ENCODE peak calls at places on chromosomes 16 and 17, in four cellular contexts. C is nephron progenitor cell, V is astrocyte of the spinal cord, L is activated B cell treated with CpG ODN at 0.5 μM for 24 hours. I is an unnamed sample.

GRCh38 chr17:21194210-21194609 is 19.8 kb downstream of the TMEM11 start:
- DNase-seq in C (no peak), V (no peak), L (no peak), I (no peak)

GRCh38 chr17:64095144-64095882 is 34.6 kb downstream of the ERN1 start:
- DNase-seq in V (no peak), C (no peak), L (no peak), I (no peak)

GRCh38 chr17:71200597-71200996 is 920.2 kb upstream of the SOX9 start:
- DNase-seq in V (no peak), C (no peak), L (no peak), I (no peak)

GRCh38 chr17:2094891-2095535 is 40.1 kb downstream of the HIC1 start:
- DNase-seq in L (no peak), C (no peak), V (peak), I (no peak)

GRCh38 chr16:67039260-67040020 is 10.5 kb downstream of the CBFB start:
- DNase-seq in V (no peak), C (no peak), L (no peak), I (no peak)

GRCh38 chr17:41689497-41690299 is 1.0 kb downstream of the EIF1 start:
- DNase-seq in L (no peak), V (peak), C (peak), I (peak)

GRCh38 chr16:3101018-3101840 is 2.1 kb upstream of the ZSCAN10 start:
- DNase-seq in V (no peak), L (no peak), C (no peak), I (no peak)

GRCh38 chr17:43171761-43172487 is 910 bp downstream of the NBR1 start:
- DNase-seq in C (no peak), V (peak), L (peak), I (no peak)

GRCh38 chr16:78893340-78893739 is 707.2 kb downstream of the MAF start:
- DNase-seq in L (no peak), C (no peak), V (no peak), I (no peak)

GRCh38 chr16:22008215-22009142 is 568 bp downstream of the MOSMO start:
- DNase-seq in V (no peak), C (peak), L (peak), I (peak)

GRCh38 chr16:71424626-71425025 is 17.2 kb downstream of the TLE7 start:
- DNase-seq in L (no peak), C (no peak), V (no peak), I (no peak)

GRCh38 chr17:72580321-72581127 is 459.7 kb downstream of the SOX9 start:
- DNase-seq in C (no peak), V (no peak), L (no peak), I (no peak)

GRCh38 chr16:7086842-7087616 is 245.6 kb upstream of the RBFOX1 start:
- DNase-seq in V (no peak), L (no peak), C (peak), I (peak)

GRCh38 chr17:74512624-74513084 is 18.6 kb downstream of the CD300LB start:
- DNase-seq in C (no peak), V (no peak), L (no peak), I (no peak)

GRCh38 chr16:83701494-83701893 is 106.3 kb upstream of the HSBP1 start:
- DNase-seq in V (peak), C (peak), L (no peak), I (peak)

GRCh38 chr16:49640606-49641005 is 215.3 kb downstream of the ZNF423 start:
- DNase-seq in V (peak), C (no peak), L (no peak), I (no peak)

GRCh38 chr16:57593021-57593420 is 35.4 kb upstream of the ADGRG1 start:
- DNase-seq in L (no peak), V (no peak), C (no peak), I (no peak)

GRCh38 chr17:40632206-40632605 is 15.4 kb downstream of the SMARCE1 start:
- DNase-seq in L (no peak), V (no peak), C (no peak), I (no peak)

GRCh38 chr16:27728691-27729090 is 178.7 kb downstream of the KATNIP start:
- DNase-seq in C (no peak), L (no peak), V (no peak), I (no peak)

GRCh38 chr16:57957396-57958392 is 13.2 kb downstream of the CNGB1 start:
- DNase-seq in C (no peak), L (no peak), V (no peak), I (no peak)

GRCh38 chr17:30323895-30324319 is 9.9 kb downstream of the TMIGD1 start:
- DNase-seq in C (no peak), V (peak), L (no peak), I (no peak)

GRCh38 chr17:67051155-67051538 is 6.8 kb downstream of the CACNG1 start:
- DNase-seq in V (no peak), L (no peak), C (no peak), I (no peak)

GRCh38 chr17:28125530-28126382 is 83.3 kb downstream of the NLK start:
- DNase-seq in C (no peak), V (no peak), L (no peak), I (no peak)

GRCh38 chr16:84065536-84066132 is 23.0 kb upstream of the SLC38A8 start:
- DNase-seq in L (no peak), V (peak), C (peak), I (peak)

GRCh38 chr17:80952291-80952690 is 39.4 kb upstream of the CHMP6 start:
- DNase-seq in L (no peak), C (no peak), V (no peak), I (no peak)

GRCh38 chr17:82172461-82173160 is 40.0 kb downstream of the CCDC57 start:
- DNase-seq in L (no peak), C (no peak), V (no peak), I (no peak)

GRCh38 chr17:37708008-37708615 is 36.7 kb downstream of the HNF1B start:
- DNase-seq in C (no peak), V (no peak), L (no peak), I (no peak)

GRCh38 chr16:1003551-1004347 is 22.2 kb downstream of the SOX8 start:
- DNase-seq in V (peak), L (no peak), C (no peak), I (no peak)

GRCh38 chr16:54748611-54749190 is 182.0 kb upstream of the IRX5 start:
- DNase-seq in L (no peak), C (no peak), V (no peak), I (no peak)

DNA sequence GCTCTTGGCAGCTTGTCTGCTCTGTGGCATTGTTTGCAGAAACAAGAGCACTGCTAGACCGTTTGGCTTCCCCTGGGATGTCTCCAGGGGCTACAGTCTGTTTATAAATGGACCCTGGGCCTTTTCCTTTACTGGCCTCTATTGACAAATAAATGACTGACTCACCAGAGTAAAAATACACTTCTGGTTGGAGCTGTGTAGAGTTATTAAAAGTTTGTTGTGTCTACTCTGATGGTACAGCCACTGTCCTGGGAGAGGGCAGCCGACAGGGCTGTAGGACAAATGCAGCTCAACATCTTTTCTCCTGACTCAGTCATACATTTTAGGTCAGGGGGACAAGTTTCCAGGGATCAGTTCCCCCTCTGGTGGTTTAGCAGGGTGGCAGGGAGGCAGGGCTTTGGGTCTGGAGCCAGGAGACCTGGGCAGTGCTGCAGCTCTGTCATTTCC is 30.0 kb downstream of the FOXL1 start:
- DNase-seq in C (no peak), L (no peak), V (no peak), I (no peak)
- TF ChIP-seq CTCF in C (no peak), L (no peak), V (peak), I (no peak)

GRCh38 chr17:55585629-55586028 is 74.4 kb upstream of the SMIM36 start:
- DNase-seq in V (no peak), L (no peak), C (no peak), I (no peak)
- TF ChIP-seq CTCF in V (no peak), L (no peak), C (no peak), I (no peak)

GRCh38 chr17:16328997-16329396 is 24.3 kb downstream of the CENPV start:
- DNase-seq in L (no peak), C (no peak), V (peak), I (no peak)
- TF ChIP-seq CTCF in L (no peak), C (no peak), V (peak), I (no peak)

GRCh38 chr16:80619824-80620223 is 79.0 kb downstream of the DYNLRB2 start:
- DNase-seq in L (no peak), C (no peak), V (no peak), I (no peak)

GRCh38 chr16:80623376-80623775 is 82.6 kb downstream of the DYNLRB2 start:
- DNase-seq in V (peak), L (no peak), C (no peak), I (no peak)

GRCh38 chr16:80622007-80622406 is 81.2 kb downstream of the DYNLRB2 start:
- DNase-seq in L (no peak), C (no peak), V (no peak), I (no peak)

GRCh38 chr16:80618862-80619648 is 78.3 kb downstream of the DYNLRB2 start:
- DNase-seq in V (no peak), L (no peak), C (no peak), I (no peak)

DNA sequence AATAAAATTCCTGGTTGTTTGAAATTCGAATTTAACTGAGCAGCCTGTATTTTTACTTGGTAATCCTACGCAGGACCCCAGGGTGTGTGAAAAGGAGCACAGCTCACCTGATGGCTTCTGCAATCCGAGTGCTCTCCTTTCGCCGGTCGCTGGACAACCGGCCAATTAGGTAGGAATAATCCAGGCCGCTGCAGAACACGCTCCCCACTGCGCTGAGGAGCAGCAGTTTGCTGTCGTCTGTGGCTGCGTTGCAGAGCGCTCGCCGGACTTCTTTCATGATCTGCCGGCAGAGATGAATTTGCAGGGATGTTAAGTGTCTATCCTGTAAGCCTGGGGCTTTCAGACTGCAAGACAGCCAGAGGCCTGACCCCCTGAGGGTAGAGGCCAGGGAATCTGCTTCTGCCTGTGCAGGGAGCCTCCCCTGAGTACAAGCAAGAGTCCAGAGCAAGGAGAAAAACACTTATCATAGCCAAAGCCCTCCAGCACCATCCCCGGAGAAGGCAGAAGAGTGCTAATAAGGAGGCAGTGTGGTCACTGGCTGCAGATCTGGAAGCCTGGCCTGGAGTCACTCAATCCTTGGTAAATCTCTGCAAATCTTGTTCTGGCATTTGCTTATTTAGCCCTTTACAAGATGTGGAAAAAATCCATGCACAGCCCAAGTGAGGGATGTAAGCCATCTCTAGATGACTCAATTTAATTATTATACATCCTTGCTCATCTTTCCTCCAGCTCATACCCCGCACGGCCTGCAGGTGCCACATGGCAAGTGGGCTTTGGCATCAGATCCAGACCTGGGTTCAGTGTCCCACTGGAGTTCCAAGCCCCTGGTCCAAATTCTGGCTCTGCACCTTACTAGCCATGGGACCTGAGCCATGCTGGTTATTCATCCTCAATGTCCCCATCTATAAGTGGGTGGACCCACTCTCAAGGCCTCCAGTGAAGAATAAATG is 80.1 kb downstream of the DYNLRB2 start:
- DNase-seq in V (no peak), L (no peak), C (no peak), I (no peak)
- TF ChIP-seq CTCF in V (no peak), L (no peak), C (no peak), I (no peak)

DNA sequence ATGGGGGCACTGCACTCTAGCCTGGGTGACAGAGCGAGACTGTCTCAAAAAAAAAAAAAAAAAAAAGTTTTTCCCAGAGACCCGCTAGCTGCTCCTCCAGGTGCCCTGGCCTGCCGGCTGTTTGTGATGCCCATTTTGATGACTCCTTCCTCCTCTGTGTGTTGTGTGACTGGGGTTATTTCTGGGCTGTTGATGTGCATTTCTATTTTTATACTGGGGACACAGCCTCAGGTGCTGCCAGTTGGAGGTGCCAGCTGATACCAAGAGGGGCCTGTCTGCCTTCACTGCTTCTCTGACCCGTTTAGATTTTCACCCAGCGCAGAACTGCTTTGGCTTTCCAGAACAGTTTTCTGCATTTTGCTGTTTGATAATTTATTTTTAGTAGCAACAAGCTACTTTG is 6.6 kb downstream of the PLA2G15 start:
- DNase-seq in C (no peak), V (no peak), L (no peak), I (no peak)
- TF ChIP-seq CTCF in C (no peak), V (no peak), L (no peak), I (no peak)

DNA sequence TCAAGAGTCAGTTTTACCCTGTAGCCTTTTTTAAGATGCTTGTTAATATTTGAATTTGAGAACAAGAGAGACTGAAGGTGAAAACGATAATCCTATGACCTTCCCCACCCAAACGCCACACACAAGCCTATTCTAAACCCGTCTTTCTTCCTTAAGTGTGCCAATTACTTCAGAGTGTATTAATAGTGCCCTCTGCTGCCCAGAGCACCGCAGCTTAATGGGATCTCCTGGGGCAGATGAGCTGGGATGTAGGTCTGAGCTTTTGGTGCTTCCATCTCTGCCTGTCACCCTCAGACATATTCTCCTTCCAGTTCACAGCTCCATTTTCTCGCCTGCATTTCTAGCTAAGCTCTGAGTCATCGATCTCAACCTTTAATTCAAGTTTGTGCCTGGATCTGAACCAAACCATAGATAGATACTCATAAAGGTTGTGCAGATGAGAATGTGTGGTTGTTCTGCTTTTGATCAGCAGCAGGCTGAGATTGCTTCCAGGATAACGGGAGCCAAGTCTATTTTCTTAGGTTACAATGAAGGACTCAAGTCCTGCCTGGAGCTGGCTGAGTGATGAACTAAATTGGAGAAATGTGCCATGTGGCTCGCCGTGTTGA is 46.4 kb upstream of the CDH13 start:
- DNase-seq in V (peak), C (no peak), L (no peak), I (no peak)
- TF ChIP-seq CTCF in V (no peak), C (no peak), L (no peak), I (peak)

DNA sequence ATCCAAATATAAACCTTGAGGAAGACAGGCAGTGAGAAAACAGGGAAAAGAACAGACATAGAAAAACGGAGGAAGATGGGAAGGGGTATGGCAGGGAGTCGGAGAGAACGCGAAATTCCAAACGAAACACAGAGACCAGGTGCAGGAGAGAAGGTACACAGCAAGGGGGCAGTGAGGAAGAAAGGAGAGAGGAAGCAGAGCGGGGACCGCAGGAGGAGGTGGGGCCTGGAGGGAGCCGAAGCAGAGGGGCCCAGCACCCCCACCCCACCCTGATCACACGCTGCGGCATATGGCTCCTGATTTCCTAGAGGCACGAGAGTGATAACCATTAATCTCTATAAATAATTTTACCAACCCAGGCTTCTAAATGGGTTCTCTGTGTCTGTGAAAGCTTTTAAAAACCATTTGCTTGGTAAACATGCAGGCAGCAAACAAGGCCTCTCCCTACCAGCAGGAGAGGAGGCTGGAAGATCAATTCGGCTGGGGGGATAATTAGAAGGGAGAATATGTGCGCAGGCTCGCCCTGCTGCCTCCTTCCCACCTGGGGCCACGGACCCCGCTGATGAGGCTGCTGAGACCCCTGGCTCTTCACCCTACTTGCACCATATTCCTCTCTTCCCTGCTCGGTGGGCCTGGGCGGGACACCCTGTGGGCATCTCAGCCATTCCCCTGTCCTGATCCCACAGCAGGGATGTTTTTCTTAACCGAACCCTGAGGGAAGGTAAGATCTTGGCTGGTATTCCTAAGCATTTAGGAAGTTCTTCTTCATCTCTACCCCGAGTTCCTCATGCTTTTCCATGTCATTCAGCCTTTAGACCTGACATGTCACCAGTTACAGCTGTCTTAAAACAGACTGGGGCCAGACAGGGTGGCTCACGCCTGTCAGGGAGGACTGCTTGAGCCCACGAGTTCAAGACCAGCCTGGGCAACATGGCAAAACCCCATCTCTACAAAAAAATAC is 86.7 kb downstream of the TMEM132E start:
- DNase-seq in L (no peak), V (no peak), C (peak), I (no peak)
- TF ChIP-seq CTCF in L (no peak), V (no peak), C (no peak), I (no peak)

DNA sequence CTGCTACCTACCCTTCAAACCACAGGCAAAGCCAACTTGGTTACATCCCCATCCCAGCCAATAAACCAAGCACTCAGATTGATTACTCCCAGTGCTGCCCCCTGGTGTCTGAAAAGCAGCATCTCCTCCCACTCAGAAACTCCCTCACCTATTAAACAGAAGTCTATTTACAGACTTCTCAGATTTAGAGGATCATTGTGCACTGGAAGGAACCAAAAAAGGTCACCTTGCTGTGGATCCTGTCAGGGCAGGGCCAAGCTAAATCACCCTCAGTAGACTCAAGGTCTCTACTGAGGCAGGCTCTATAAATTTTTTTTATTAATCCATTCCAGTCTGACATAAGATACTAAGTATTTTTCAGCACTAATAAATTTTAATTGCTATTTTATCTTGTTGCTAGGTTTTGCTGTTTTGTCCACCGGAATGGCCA is 17.6 kb downstream of the HIGD1B start:
- DNase-seq in L (peak), V (peak), C (peak), I (peak)
- TF ChIP-seq CTCF in L (peak), V (peak), C (peak), I (peak)

I was measured in neural crest cell.